ENCODE peak calls at places on chromosomes 2 and 18, in five cellular contexts. L is neuronal stem cell, E is IMR-90, G is H9, B is H1. X is an unnamed sample.

GRCh38 chr2:221210686-221211085 is 361.4 kb downstream of the EPHA4 start:
- DNase-seq in E (no peak), L (no peak), B (no peak), G (no peak), X (no peak)

GRCh38 chr2:130756041-130756720 is 841 bp downstream of the AMER3 start:
- DNase-seq in G (peak; percentile 69), E (no peak), L (peak; percentile 73), B (peak; percentile 84), X (no peak)

GRCh38 chr2:104768694-104769093 is 85.2 kb upstream of the POU3F3 start:
- DNase-seq in L (no peak), E (no peak), G (no peak), B (no peak), X (no peak)

GRCh38 chr2:64338910-64339500 is 115.0 kb upstream of the LGALSL start:
- DNase-seq in B (no peak), E (no peak), G (no peak), L (no peak), X (peak; percentile 18)

GRCh38 chr2:26630669-26631360 is 10.4 kb downstream of the CIB4 start:
- DNase-seq in G (peak; percentile 50), E (peak; percentile 27), L (no peak), B (no peak), X (peak; percentile 78)

GRCh38 chr2:86223682-86224560 is 24.7 kb downstream of the MRPL35 start:
- DNase-seq in B (no peak), L (no peak), G (no peak), E (peak; percentile 59), X (no peak)

GRCh38 chr2:11366326-11366741 is 21.9 kb upstream of the ROCK2 start:
- DNase-seq in B (no peak), G (no peak), E (no peak), L (no peak), X (no peak)

GRCh38 chr2:217837001-217837491 is 165.7 kb downstream of the TNS1 start:
- DNase-seq in E (no peak), G (peak; percentile 75), B (peak; percentile 78), L (no peak), X (no peak)

GRCh38 chr18:73861771-73862170 is 285.9 kb downstream of the FBXO15 start:
- DNase-seq in G (no peak), B (no peak), E (no peak), L (no peak), X (no peak)

GRCh38 chr18:51149605-51150429 is 47.7 kb downstream of the MEX3C start:
- DNase-seq in E (peak; percentile 62), G (no peak), B (no peak), L (no peak), X (peak; percentile 70)

GRCh38 chr2:97662895-97663625 is 784 bp downstream of the ACTR1B start:
- DNase-seq in L (peak; percentile 30), E (peak; percentile 89), G (peak; percentile 76), B (peak; percentile 74), X (peak; percentile 92)

GRCh38 chr18:51048190-51048589 is 18.2 kb downstream of the SMAD4 start:
- DNase-seq in L (no peak), E (no peak), B (no peak), G (no peak), X (no peak)

GRCh38 chr2:193679850-193680249 is 1485.1 kb upstream of the TMEFF2 start:
- DNase-seq in G (no peak), E (no peak), L (no peak), B (no peak), X (no peak)

GRCh38 chr2:1162768-1163584 is 212.3 kb downstream of the SNTG2 start:
- DNase-seq in E (no peak), B (no peak), G (no peak), L (no peak), X (no peak)

GRCh38 chr2:20224716-20225293 is at the start of gene SDC1:
- DNase-seq in L (peak; percentile 55), G (peak; percentile 76), E (peak; percentile 45), B (peak; percentile 79), X (peak; percentile 58)

GRCh38 chr2:235737396-235737795 is 243.6 kb downstream of the AGAP1 start:
- DNase-seq in L (no peak), E (no peak), B (no peak), G (no peak), X (no peak)

GRCh38 chr2:162073776-162074578 is at the start of gene DPP4:
- DNase-seq in L (peak; percentile 54), E (peak; percentile 22), B (peak; percentile 76), G (peak; percentile 66), X (peak; percentile 42)

GRCh38 chr18:3526421-3527354 is 76.7 kb downstream of the TGIF1 start:
- DNase-seq in B (no peak), L (peak; percentile 44), G (no peak), E (peak; percentile 85), X (peak; percentile 5)

DNA sequence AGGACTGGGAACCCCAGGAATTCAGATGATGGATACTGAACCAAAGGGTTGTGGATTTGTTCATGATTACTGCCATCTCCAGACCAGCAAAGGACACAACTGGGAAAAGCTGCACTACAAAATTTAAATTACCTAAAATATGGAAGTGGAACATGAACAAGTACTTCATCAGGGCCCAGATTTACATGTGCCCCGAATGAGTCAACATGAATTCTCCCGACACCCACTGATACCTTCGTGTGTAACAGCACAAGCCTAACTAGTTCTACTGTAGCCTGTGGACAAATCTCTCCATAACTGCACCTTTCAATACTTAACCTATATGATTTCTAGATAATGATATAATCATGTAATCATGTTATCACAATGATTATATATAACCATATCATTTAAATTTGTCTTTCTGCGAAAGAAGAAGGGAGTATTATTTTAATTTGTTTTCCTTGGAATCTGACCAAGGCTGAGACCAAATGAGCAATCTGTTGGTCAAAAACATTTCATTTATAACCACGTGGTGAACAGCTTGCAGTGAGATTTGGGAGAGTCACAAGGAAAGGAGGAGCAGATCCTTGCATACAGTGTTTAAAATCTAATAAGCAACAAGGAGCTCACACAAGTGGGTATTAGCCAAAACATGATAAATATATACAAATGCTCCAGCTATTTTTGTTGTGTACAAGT is 70.5 kb downstream of the CACNB4 start:
- DNase-seq in B (no peak), L (no peak), G (no peak), E (peak; percentile 12), X (no peak)
- H4K91ac ChIP-seq in B (no peak overlapping the region), L (no peak overlapping the region), G (no peak overlapping the region), E (no peak overlapping the region), X (no peak overlapping the region)

DNA sequence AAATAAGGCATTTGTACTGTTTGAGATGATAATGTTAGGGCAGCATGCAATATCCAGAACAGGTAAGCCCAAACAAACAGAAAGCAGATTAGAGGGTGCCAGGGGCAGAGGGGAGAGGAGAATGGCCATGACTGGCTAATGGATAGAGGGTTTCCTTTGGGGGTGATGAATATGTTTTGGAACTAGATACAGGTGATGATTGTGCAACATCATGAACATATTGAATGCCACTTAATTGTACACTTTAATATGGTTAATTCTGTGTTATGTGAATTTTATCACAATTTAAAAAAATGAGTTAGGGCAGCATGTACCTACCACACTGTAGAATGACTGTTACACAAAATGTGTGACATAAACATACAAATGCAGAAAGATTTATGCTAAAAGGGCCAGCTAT is 255.5 kb upstream of the FN1 start:
- DNase-seq in B (no peak), G (no peak), E (no peak), L (no peak), X (no peak)
- H4K91ac ChIP-seq in B (no peak overlapping the region), G (no peak overlapping the region), E (peak overlapping the region; percentile 70), L (no peak overlapping the region), X (no peak overlapping the region)

DNA sequence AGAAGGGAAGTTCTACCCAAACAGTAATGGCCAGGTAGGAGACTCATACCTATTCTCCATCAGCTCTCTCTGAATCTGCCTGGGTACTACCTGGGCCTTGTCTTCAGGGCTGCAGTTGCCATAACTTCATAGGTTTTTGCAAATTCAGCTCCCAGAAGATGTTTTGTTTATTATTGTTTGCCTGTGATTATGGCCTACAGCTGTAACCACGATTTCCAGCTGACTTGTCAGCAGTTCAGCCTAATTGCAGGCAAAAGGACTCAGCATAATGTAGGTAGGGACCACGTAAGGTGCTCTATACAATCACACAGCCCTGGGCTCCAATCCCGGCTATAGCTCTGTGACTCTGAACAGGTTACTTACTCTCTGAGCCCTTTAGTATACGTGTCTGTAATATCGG is 187.0 kb upstream of the FN1 start:
- DNase-seq in L (no peak), E (peak; percentile 63), G (no peak), B (no peak), X (no peak)
- H4K91ac ChIP-seq in L (no peak overlapping the region), E (peak overlapping the region; percentile 30), G (no peak overlapping the region), B (no peak overlapping the region), X (no peak overlapping the region)

DNA sequence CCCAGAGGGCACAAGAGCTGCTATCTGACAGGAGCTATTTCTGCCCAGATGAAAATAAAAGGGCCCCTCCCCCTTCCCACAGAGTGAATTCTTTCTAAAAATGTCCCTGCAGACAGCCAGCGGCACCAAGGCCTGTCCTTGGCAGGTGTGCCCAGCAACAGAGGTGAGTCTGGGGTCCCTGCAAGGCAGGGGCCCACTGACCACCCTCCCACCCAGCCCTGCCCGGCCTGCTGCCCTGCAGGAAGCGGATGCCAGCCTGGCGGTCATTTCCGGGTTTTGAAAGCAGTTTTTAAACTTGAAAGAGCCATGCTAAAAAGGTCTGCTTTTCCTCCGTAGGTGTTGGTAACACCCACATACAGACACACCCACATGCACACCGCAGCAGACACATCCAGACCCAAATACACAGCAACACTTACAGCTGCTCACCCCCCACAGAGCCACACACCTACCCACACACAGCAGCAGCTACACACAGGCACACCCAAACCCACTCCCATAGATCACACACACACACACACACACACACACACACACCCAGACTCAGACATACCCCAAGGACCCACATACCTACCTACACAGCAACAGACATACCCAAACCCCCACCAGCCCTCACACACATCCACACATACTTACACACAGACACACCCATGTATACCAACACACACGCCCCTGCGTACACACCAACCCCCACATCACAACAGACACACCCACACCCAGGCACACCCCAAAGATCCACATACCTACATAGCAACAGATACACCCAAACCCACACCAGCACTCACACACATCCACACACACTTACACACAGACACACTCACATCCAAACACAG is 7.6 kb downstream of the ZFP36L2 start:
- DNase-seq in E (peak; percentile 10), G (peak; percentile 63), B (no peak), L (no peak), X (peak; percentile 40)
- H4K91ac ChIP-seq in E (peak overlapping the region; percentile 95), G (no peak overlapping the region), B (peak overlapping the region; percentile 100), L (peak overlapping the region; percentile 95), X (peak overlapping the region; percentile 98)

GRCh38 chr18:21820811-21821143 is 80.2 kb downstream of the MIB1 start:
- DNase-seq in L (no peak), B (no peak), G (no peak), E (no peak), X (no peak)
- H4K91ac ChIP-seq in L (no peak overlapping the region), B (no peak overlapping the region), G (no peak overlapping the region), E (no peak overlapping the region), X (no peak overlapping the region)

DNA sequence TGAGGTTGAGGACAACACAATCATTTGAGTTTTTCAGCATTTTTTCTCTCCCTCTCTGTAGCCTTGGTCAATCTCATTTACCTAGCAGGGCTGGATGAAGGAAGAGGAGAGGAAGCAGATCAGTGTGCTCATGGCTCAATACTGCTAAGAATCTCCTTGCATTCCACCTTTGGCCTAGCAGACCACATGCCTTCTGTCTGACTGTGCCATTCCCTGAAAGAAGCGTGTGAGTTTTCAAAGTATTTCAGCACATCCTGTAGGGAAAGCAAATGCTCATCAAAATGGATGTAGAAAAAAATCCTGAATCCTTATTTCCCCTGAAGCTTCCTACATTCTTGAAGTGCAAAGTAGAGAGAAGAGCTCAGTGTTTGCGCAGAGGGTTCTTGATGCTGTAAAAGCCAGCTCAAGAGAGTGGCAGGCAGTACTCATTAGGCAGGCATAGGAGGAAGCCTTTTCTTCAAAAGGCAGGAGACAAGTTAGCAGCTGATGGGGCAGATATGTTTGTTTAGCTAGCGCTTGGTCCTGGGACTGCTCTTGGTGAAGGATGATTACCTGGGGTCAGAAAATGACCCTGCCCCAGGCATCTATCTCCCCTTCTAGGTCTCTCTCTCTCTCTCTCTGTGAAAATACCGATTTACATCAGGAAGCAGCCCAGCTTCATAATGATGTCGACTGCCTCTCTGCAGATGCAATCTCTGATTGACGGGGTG is 14.4 kb upstream of the PIK3C3 start:
- DNase-seq in G (peak; percentile 33), B (no peak), L (no peak), E (peak; percentile 97), X (peak; percentile 92)
- H4K91ac ChIP-seq in G (no peak overlapping the region), B (no peak overlapping the region), L (no peak overlapping the region), E (peak overlapping the region; percentile 88), X (peak overlapping the region; percentile 64)

X was measured in mesenchymal stem cell.